ENCODE peak calls at places on chromosomes 5 and 9, in seven cellular contexts. One of them, this sample, is unnamed.

GRCh38 chr5:150780180-150780692 is 1.7 kb downstream of the SMIM3 start:
- DNase-seq in adrenal gland: peak
- DNase-seq in kidney epithelial cell: peak
- DNase-seq in iPS-NIHi11: no peak
- DNase-seq in astrocyte of the spinal cord: no peak
- DNase-seq in H4: peak
- DNase-seq in substantia nigra: no peak
- DNase-seq in this sample: no peak

GRCh38 chr5:136249678-136250266 is 56.8 kb upstream of the SMIM32 start:
- DNase-seq in adrenal gland: peak
- DNase-seq in kidney epithelial cell: no peak
- DNase-seq in iPS-NIHi11: peak
- DNase-seq in astrocyte of the spinal cord: peak
- DNase-seq in H4: peak
- DNase-seq in substantia nigra: no peak
- DNase-seq in this sample: peak

GRCh38 chr5:160311491-160312138 is 749 bp downstream of the CCNJL start:
- DNase-seq in adrenal gland: peak
- DNase-seq in kidney epithelial cell: no peak
- DNase-seq in iPS-NIHi11: no peak
- DNase-seq in astrocyte of the spinal cord: peak
- DNase-seq in H4: no peak
- DNase-seq in substantia nigra: no peak
- DNase-seq in this sample: no peak

GRCh38 chr5:8458038-8458383 is 589.1 kb downstream of the MTRR start:
- DNase-seq in adrenal gland: peak
- DNase-seq in kidney epithelial cell: no peak
- DNase-seq in iPS-NIHi11: peak
- DNase-seq in astrocyte of the spinal cord: peak
- DNase-seq in H4: peak
- DNase-seq in substantia nigra: no peak
- DNase-seq in this sample: peak

GRCh38 chr5:50547303-50547702 is 106.2 kb upstream of the EMB start:
- DNase-seq in adrenal gland: no peak
- DNase-seq in kidney epithelial cell: no peak
- DNase-seq in iPS-NIHi11: no peak
- DNase-seq in astrocyte of the spinal cord: no peak
- DNase-seq in H4: no peak
- DNase-seq in substantia nigra: no peak
- DNase-seq in this sample: no peak

GRCh38 chr5:9927106-9927505 is 297.0 kb upstream of the TAS2R1 start:
- DNase-seq in adrenal gland: no peak
- DNase-seq in kidney epithelial cell: peak
- DNase-seq in iPS-NIHi11: no peak
- DNase-seq in astrocyte of the spinal cord: peak
- DNase-seq in H4: no peak
- DNase-seq in substantia nigra: no peak
- DNase-seq in this sample: peak

GRCh38 chr9:110389148-110389783 is 51.6 kb upstream of the TXNDC8 start:
- DNase-seq in adrenal gland: no peak
- DNase-seq in kidney epithelial cell: no peak
- DNase-seq in iPS-NIHi11: no peak
- DNase-seq in astrocyte of the spinal cord: no peak
- DNase-seq in H4: no peak
- DNase-seq in substantia nigra: no peak
- DNase-seq in this sample: no peak

GRCh38 chr5:75279324-75279723 is 42.6 kb upstream of the ANKRD31 start:
- DNase-seq in adrenal gland: no peak
- DNase-seq in kidney epithelial cell: no peak
- DNase-seq in iPS-NIHi11: no peak
- DNase-seq in astrocyte of the spinal cord: no peak
- DNase-seq in H4: no peak
- DNase-seq in substantia nigra: no peak
- DNase-seq in this sample: no peak

GRCh38 chr5:59100875-59101274 is 518.0 kb downstream of the RAB3C start:
- DNase-seq in adrenal gland: no peak
- DNase-seq in kidney epithelial cell: no peak
- DNase-seq in iPS-NIHi11: no peak
- DNase-seq in astrocyte of the spinal cord: no peak
- DNase-seq in H4: no peak
- DNase-seq in substantia nigra: no peak
- DNase-seq in this sample: no peak